ENCODE peak calls at places on chromosomes 1 and 21, in four cellular contexts. One of them, this sample, is unnamed.

GRCh38 chr1:233704882-233705723 is 91.2 kb downstream of the KCNK1 start:
- DNase-seq in mucosa of descending colon: no peak
- DNase-seq in AG09309: no peak
- DNase-seq in tibial artery: no peak
- DNase-seq in this sample: no peak

GRCh38 chr21:35252831-35253230 is 203.7 kb upstream of the RUNX1 start:
- DNase-seq in tibial artery: no peak
- DNase-seq in AG09309: peak
- DNase-seq in mucosa of descending colon: no peak
- DNase-seq in this sample: no peak

GRCh38 chr1:204711103-204711946 is 25.8 kb upstream of the LRRN2 start:
- DNase-seq in mucosa of descending colon: no peak
- DNase-seq in tibial artery: no peak
- DNase-seq in AG09309: no peak
- DNase-seq in this sample: no peak

GRCh38 chr1:37410080-37410479 is 64.3 kb upstream of the ZC3H12A start:
- DNase-seq in mucosa of descending colon: no peak
- DNase-seq in AG09309: no peak
- DNase-seq in tibial artery: no peak
- DNase-seq in this sample: no peak

GRCh38 chr1:30034627-30035521 is 688.5 kb downstream of the MATN1 start:
- DNase-seq in tibial artery: no peak
- DNase-seq in AG09309: no peak
- DNase-seq in mucosa of descending colon: no peak
- DNase-seq in this sample: no peak

GRCh38 chr1:208500379-208500778 is 256.2 kb upstream of the PLXNA2 start:
- DNase-seq in AG09309: no peak
- DNase-seq in mucosa of descending colon: no peak
- DNase-seq in tibial artery: no peak
- DNase-seq in this sample: no peak

GRCh38 chr1:44674113-44675000 is at the start of the genes ARMH1 and TMEM53:
- DNase-seq in mucosa of descending colon: peak
- DNase-seq in AG09309: peak
- DNase-seq in tibial artery: peak
- DNase-seq in this sample: peak

GRCh38 chr1:186930248-186930647 is 101.5 kb downstream of the PLA2G4A start:
- DNase-seq in mucosa of descending colon: no peak
- DNase-seq in AG09309: peak
- DNase-seq in tibial artery: no peak
- DNase-seq in this sample: no peak

GRCh38 chr1:90149101-90149500 is 154.2 kb downstream of the ZNF326 start:
- DNase-seq in tibial artery: no peak
- DNase-seq in mucosa of descending colon: no peak
- DNase-seq in AG09309: no peak
- DNase-seq in this sample: no peak

GRCh38 chr1:152112101-152112884 is 3.0 kb downstream of the TCHH start:
- DNase-seq in tibial artery: no peak
- DNase-seq in mucosa of descending colon: peak
- DNase-seq in AG09309: peak
- DNase-seq in this sample: no peak

GRCh38 chr1:222889445-222889844 is 74.6 kb downstream of the DISP1 start:
- DNase-seq in tibial artery: no peak
- DNase-seq in AG09309: no peak
- DNase-seq in mucosa of descending colon: no peak
- DNase-seq in this sample: no peak

GRCh38 chr1:40352126-40352525 is 21.4 kb upstream of the SMAP2 start:
- DNase-seq in AG09309: no peak
- DNase-seq in mucosa of descending colon: no peak
- DNase-seq in tibial artery: no peak
- DNase-seq in this sample: no peak

GRCh38 chr1:192225713-192226112 is 67.5 kb downstream of the RGS18 start:
- DNase-seq in AG09309: no peak
- DNase-seq in mucosa of descending colon: no peak
- DNase-seq in tibial artery: no peak
- DNase-seq in this sample: no peak

GRCh38 chr1:182430263-182431068 is 19.5 kb upstream of the RGSL1 start:
- DNase-seq in mucosa of descending colon: no peak
- DNase-seq in AG09309: no peak
- DNase-seq in tibial artery: no peak
- DNase-seq in this sample: no peak

GRCh38 chr1:13732971-13733667 is 33.1 kb downstream of the PRDM2 start:
- DNase-seq in tibial artery: no peak
- DNase-seq in AG09309: no peak
- DNase-seq in mucosa of descending colon: no peak
- DNase-seq in this sample: no peak

GRCh38 chr1:80155371-80155770 is 1148.8 kb upstream of the ADGRL4 start:
- DNase-seq in mucosa of descending colon: no peak
- DNase-seq in AG09309: no peak
- DNase-seq in tibial artery: no peak
- DNase-seq in this sample: no peak

GRCh38 chr1:161727343-161727924 is 6.1 kb downstream of the FCRLB start:
- DNase-seq in mucosa of descending colon: no peak
- DNase-seq in AG09309: peak
- DNase-seq in tibial artery: no peak
- DNase-seq in this sample: no peak

GRCh38 chr1:11518016-11518670 is 39.2 kb downstream of the DISP3 start:
- DNase-seq in mucosa of descending colon: no peak
- DNase-seq in tibial artery: peak
- DNase-seq in AG09309: no peak
- DNase-seq in this sample: no peak

GRCh38 chr1:4175566-4176405 is 275.7 kb upstream of the C1orf174 start:
- DNase-seq in tibial artery: no peak
- DNase-seq in mucosa of descending colon: no peak
- DNase-seq in AG09309: no peak
- DNase-seq in this sample: no peak

GRCh38 chr1:200041337-200042118 is 14.0 kb downstream of the NR5A2 start:
- DNase-seq in mucosa of descending colon: no peak
- DNase-seq in AG09309: no peak
- DNase-seq in tibial artery: no peak
- DNase-seq in this sample: no peak

GRCh38 chr1:200040516-200041138 is 13.1 kb downstream of the NR5A2 start:
- DNase-seq in mucosa of descending colon: peak
- DNase-seq in tibial artery: no peak
- DNase-seq in AG09309: no peak
- DNase-seq in this sample: no peak

GRCh38 chr1:200042119-200042436 is 14.6 kb downstream of the NR5A2 start:
- DNase-seq in mucosa of descending colon: no peak
- DNase-seq in tibial artery: no peak
- DNase-seq in AG09309: no peak
- DNase-seq in this sample: no peak

GRCh38 chr1:200042437-200043329 is 15.2 kb downstream of the NR5A2 start:
- DNase-seq in mucosa of descending colon: peak
- DNase-seq in tibial artery: no peak
- DNase-seq in AG09309: no peak
- DNase-seq in this sample: no peak

DNA sequence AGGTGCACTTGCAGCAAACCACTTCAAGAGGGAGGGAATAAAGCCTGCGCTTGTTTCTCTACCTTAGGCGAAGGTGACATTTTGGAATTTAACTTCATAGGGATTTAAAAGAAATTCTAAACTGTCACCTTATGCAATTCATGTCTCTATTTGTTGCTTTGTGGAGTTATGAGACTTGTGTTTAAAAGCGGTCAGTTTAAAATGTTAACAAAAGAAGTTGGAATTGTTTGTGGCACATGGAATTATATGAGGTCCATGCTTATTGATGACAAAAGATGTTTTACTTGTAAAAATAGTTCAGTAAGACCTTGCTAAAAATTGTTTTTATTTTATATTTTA is 15.8 kb downstream of the NR5A2 start:
- DNase-seq in AG09309: no peak
- DNase-seq in mucosa of descending colon: no peak
- DNase-seq in tibial artery: no peak
- DNase-seq in this sample: no peak
- H3K4me3 ChIP-seq in AG09309: no peak
- H3K4me3 ChIP-seq in mucosa of descending colon: no peak
- H3K4me3 ChIP-seq in tibial artery: no peak
- H3K4me3 ChIP-seq in this sample: peak

GRCh38 chr1:206080421-206080820 is 27.4 kb downstream of the RHEX start:
- DNase-seq in AG09309: no peak
- DNase-seq in tibial artery: no peak
- DNase-seq in mucosa of descending colon: no peak
- DNase-seq in this sample: no peak

GRCh38 chr1:206079130-206079529 is 26.2 kb downstream of the RHEX start:
- DNase-seq in mucosa of descending colon: no peak
- DNase-seq in AG09309: no peak
- DNase-seq in tibial artery: no peak
- DNase-seq in this sample: no peak

GRCh38 chr1:206070627-206071304 is 17.8 kb downstream of the RHEX start:
- DNase-seq in mucosa of descending colon: no peak
- DNase-seq in AG09309: no peak
- DNase-seq in tibial artery: no peak
- DNase-seq in this sample: no peak

GRCh38 chr1:206075786-206076725 is 23.1 kb downstream of the RHEX start:
- DNase-seq in AG09309: peak
- DNase-seq in mucosa of descending colon: no peak
- DNase-seq in tibial artery: no peak
- DNase-seq in this sample: no peak

DNA sequence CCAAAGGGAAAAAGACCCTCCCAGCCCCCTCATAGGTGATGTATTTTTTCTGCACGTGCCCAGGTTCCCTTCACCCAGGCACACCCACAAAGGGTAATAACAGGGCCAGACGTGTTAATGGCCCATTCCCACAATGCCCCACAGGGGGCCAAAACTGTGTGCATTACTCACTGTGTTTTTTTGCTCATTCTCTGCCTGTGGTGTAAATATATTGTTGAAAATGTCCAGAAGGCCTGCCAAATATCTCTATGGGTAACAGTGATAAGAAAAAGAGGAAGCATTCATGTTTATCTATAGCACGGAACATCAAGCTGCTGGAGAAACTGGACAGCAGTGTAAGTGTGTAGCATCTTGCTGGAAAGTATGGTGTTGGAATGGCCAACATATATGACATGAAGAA is 21.9 kb downstream of the RHEX start:
- DNase-seq in tibial artery: no peak
- DNase-seq in AG09309: no peak
- DNase-seq in mucosa of descending colon: no peak
- DNase-seq in this sample: no peak
- TF ChIP-seq CTCF in tibial artery: no peak
- TF ChIP-seq CTCF in AG09309: no peak
- TF ChIP-seq CTCF in mucosa of descending colon: no peak
- TF ChIP-seq CTCF in this sample: no peak

GRCh38 chr1:117985973-117986372 is 56.4 kb downstream of the WDR3 start:
- DNase-seq in AG09309: no peak
- DNase-seq in mucosa of descending colon: no peak
- DNase-seq in tibial artery: no peak
- DNase-seq in this sample: no peak

GRCh38 chr1:117981455-117982192 is 52.1 kb downstream of the WDR3 start:
- DNase-seq in mucosa of descending colon: no peak
- DNase-seq in tibial artery: no peak
- DNase-seq in AG09309: no peak
- DNase-seq in this sample: no peak

DNA sequence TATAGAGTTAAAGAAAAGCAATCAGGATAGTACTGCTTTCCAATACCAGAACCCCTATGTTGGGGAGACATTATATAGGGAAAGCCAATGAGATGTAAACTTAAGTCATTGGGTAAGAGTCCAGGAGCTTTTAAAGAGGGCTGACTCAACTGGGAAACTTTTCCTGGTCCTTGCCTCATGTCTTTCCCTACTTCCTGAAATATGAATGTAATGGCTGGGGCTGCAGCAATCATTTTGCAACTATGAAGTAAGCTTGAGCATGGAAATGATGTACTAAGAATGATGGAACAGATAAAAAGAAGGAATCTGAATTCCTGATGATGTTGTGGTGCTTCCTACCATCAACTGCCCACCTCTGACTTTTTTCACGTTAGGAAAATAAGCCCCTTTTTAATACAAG is 55.7 kb downstream of the WDR3 start:
- DNase-seq in AG09309: no peak
- DNase-seq in tibial artery: no peak
- DNase-seq in mucosa of descending colon: no peak
- DNase-seq in this sample: no peak
- H3K4me3 ChIP-seq in AG09309: no peak
- H3K4me3 ChIP-seq in tibial artery: no peak
- H3K4me3 ChIP-seq in mucosa of descending colon: no peak
- H3K4me3 ChIP-seq in this sample: no peak

GRCh38 chr21:30839304-30839703 is 9.7 kb upstream of the KRTAP7-1 start:
- DNase-seq in mucosa of descending colon: no peak
- DNase-seq in AG09309: no peak
- DNase-seq in tibial artery: no peak
- DNase-seq in this sample: no peak
- TF ChIP-seq CTCF in mucosa of descending colon: no peak
- TF ChIP-seq CTCF in AG09309: no peak
- TF ChIP-seq CTCF in tibial artery: no peak
- TF ChIP-seq CTCF in this sample: peak

GRCh38 chr1:1034438-1034759 is 14.5 kb downstream of the AGRN start:
- DNase-seq in AG09309: no peak
- DNase-seq in mucosa of descending colon: no peak
- DNase-seq in tibial artery: no peak
- DNase-seq in this sample: no peak

GRCh38 chr1:1032428-1032827 is 12.5 kb downstream of the AGRN start:
- DNase-seq in tibial artery: no peak
- DNase-seq in AG09309: no peak
- DNase-seq in mucosa of descending colon: no peak
- DNase-seq in this sample: no peak

GRCh38 chr1:1033731-1034437 is 14.0 kb downstream of the AGRN start:
- DNase-seq in AG09309: no peak
- DNase-seq in tibial artery: no peak
- DNase-seq in mucosa of descending colon: no peak
- DNase-seq in this sample: no peak

GRCh38 chr1:1031659-1032245 is 11.8 kb downstream of the AGRN start:
- DNase-seq in AG09309: no peak
- DNase-seq in mucosa of descending colon: no peak
- DNase-seq in tibial artery: no peak
- DNase-seq in this sample: no peak

DNA sequence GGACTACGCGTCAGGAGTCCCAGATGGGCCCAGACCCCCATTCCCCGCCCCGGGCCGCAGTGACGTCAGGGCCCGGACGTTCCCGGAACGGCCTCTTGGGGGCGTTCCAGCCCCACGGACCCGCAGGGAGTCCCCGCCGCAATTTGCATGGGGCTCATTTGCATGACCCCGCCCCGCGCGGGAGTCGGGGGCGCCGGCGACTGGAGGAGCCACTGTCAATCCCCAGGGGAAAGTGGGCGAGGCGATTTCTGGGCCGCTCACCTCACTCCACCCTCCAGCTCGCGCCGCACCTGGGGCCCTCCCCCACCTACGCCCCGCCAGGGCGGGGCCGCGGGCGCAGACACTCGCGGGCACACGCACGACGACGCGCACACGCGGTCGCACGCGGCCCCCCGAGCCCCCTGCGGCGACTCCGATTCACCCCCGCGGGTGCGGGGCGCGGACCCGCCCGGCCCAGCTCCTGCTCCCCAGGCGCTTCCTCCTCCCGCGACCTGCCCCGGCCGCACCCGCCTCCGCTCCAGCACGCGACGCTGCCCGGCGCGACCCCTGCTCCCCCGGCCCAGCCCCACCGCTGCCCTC is 13.2 kb downstream of the AGRN start:
- DNase-seq in mucosa of descending colon: peak
- DNase-seq in AG09309: no peak
- DNase-seq in tibial artery: no peak
- DNase-seq in this sample: peak
- H3K4me3 ChIP-seq in mucosa of descending colon: no peak
- H3K4me3 ChIP-seq in AG09309: peak
- H3K4me3 ChIP-seq in tibial artery: peak
- H3K4me3 ChIP-seq in this sample: peak

GRCh38 chr1:156342556-156342955 is 4.2 kb downstream of the TSACC start:
- DNase-seq in mucosa of descending colon: no peak
- DNase-seq in AG09309: no peak
- DNase-seq in tibial artery: no peak
- DNase-seq in this sample: no peak
- TF ChIP-seq CTCF in mucosa of descending colon: no peak
- TF ChIP-seq CTCF in AG09309: no peak
- TF ChIP-seq CTCF in tibial artery: no peak
- TF ChIP-seq CTCF in this sample: no peak